ENCODE peak calls at places on chromosomes 7 and 10, in seven cellular contexts. R is hepatocyte; B is PC-3; F is WERI-Rb-1; P is astrocyte of the spinal cord; K is NT2/D1; A is naive thymus-derived CD4-positive, alpha-beta T cell. Z is an unnamed sample.

GRCh38 chr10:68992721-68993440 is 4.3 kb downstream of the KIFBP start:
- DNase-seq in R (peak), B (peak), F (no peak), P (peak), K (no peak), A (no peak), Z (no peak)

GRCh38 chr7:329691-330281 is 39.8 kb downstream of the FOXL3 start:
- DNase-seq in R (peak), B (no peak), F (no peak), P (no peak), K (no peak), A (no peak), Z (peak)

GRCh38 chr7:919114-919442 is 35.4 kb downstream of the ADAP1 start:
- DNase-seq in R (no peak), B (no peak), F (no peak), P (no peak), K (no peak), A (no peak), Z (peak)

GRCh38 chr7:68787586-68787985 is 810.7 kb upstream of the AUTS2 start:
- DNase-seq in R (no peak), B (no peak), F (no peak), P (no peak), K (peak), A (no peak), Z (no peak)

GRCh38 chr7:26468625-26469024 is 177.0 kb downstream of the SNX10 start:
- DNase-seq in R (no peak), B (no peak), F (no peak), P (no peak), K (no peak), A (no peak), Z (no peak)

GRCh38 chr10:74825371-74826141 is 844 bp upstream of the KAT6B start:
- DNase-seq in R (peak), B (peak), F (peak), P (no peak), K (no peak), A (peak), Z (peak)

GRCh38 chr7:73573276-73573675 is 5.1 kb downstream of the TBL2 start:
- DNase-seq in R (no peak), B (no peak), F (no peak), P (no peak), K (no peak), A (no peak), Z (no peak)

GRCh38 chr7:66016131-66016461 is 34.1 kb upstream of the GUSB start:
- DNase-seq in R (peak), B (peak), F (no peak), P (peak), K (no peak), A (no peak), Z (no peak)

GRCh38 chr10:81068446-81068845 is 530.7 kb downstream of the SH2D4B start:
- DNase-seq in R (no peak), B (no peak), F (no peak), P (no peak), K (no peak), A (no peak), Z (no peak)

GRCh38 chr10:18190840-18191239 is 50.6 kb downstream of the CACNB2 start:
- DNase-seq in R (no peak), B (no peak), F (no peak), P (no peak), K (no peak), A (no peak), Z (no peak)

GRCh38 chr7:129767120-129768011 is 155.8 kb downstream of the NRF1 start:
- DNase-seq in R (no peak), B (no peak), F (peak), P (no peak), K (no peak), A (no peak), Z (peak)

GRCh38 chr10:71344154-71344915 is 25.3 kb downstream of the SLC29A3 start:
- DNase-seq in R (no peak), B (no peak), F (no peak), P (no peak), K (peak), A (no peak), Z (no peak)

GRCh38 chr10:9437131-9437530 is 1382.6 kb downstream of the GATA3 start:
- DNase-seq in R (peak), B (no peak), F (no peak), P (peak), K (no peak), A (no peak), Z (no peak)

GRCh38 chr7:43513236-43513635 is 69.7 kb upstream of the STK17A start:
- DNase-seq in R (no peak), B (no peak), F (no peak), P (peak), K (no peak), A (no peak), Z (no peak)

GRCh38 chr7:3416453-3416852 is 115.4 kb downstream of the SDK1 start:
- DNase-seq in R (no peak), B (no peak), F (peak), P (no peak), K (no peak), A (no peak), Z (no peak)

GRCh38 chr7:19392246-19392645 is 247.0 kb upstream of the FERD3L start:
- DNase-seq in R (no peak), B (peak), F (no peak), P (peak), K (no peak), A (no peak), Z (no peak)

GRCh38 chr7:5296627-5297226 is 14.0 kb downstream of the SLC29A4 start:
- DNase-seq in R (peak), B (peak), F (no peak), P (no peak), K (no peak), A (peak), Z (no peak)
- H3K4me3 ChIP-seq in R (no peak), B (no peak), F (no peak), P (no peak), K (no peak), A (peak), Z (no peak)

DNA sequence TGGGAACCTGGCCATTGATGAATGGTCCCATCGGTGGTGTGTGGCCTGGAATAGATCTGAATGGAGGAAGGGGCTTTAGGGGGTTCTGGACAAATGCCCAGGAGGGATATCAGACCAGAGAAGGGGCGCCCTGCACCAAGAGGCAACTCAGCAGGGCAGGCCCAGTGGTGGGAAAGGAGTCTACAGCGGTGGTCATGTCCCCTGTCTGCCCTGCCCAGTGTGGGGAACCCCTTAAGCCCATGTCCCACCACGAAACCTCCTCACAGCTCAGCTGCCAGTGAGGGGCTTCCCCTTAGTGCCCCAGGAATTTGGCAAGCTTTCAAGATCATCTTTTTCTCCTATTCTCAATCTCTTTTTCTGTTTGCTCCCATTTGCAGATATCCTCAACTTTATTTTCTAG is 14.1 kb upstream of the CCSER2 start:
- DNase-seq in R (no peak), B (no peak), F (no peak), P (no peak), K (no peak), A (no peak), Z (no peak)
- H3K4me3 ChIP-seq in R (no peak), B (no peak), F (no peak), P (no peak), K (no peak), A (no peak), Z (no peak)

GRCh38 chr10:105921348-105921747 is 1243.2 kb downstream of the SORCS1 start:
- DNase-seq in R (no peak), B (no peak), F (no peak), P (no peak), K (no peak), A (no peak), Z (no peak)
- H3K4me3 ChIP-seq in R (no peak), B (no peak), F (no peak), P (no peak), K (no peak), A (no peak), Z (no peak)

DNA sequence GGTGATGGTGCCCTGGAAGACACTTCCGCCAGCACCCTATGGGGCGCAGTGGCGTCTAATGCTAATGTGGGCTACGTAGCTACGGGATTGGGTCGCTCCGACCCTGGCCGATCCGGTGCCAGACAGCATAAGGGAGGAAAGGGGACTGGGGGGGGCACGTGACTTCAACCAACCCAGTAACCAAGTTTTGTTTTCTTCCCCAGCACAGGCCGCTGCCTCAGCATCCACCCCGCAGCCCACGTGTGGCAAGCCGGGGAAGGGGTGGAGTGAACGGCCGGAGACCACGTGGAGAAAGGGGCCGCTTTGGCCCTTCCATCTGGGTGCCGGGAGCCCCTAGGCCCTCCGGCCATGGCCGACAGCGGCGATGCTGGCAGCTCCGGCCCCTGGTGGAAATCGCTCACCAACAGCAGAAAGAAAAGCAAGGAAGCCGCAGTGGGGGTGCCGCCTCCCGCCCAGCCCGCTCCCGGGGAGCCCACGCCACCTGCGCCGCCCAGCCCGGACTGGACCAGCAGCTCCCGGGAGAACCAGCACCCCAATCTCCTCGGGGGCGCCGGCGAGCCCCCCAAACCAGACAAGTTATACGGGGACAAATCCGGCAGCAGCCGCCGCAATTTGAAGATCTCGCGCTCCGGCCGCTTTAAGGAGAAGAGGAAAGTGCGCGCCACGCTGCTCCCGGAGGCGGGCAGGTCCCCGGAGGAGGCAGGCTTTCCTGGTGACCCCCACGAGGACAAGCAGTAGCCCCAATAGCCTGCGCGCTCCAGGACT is 2.5 kb downstream of the PRR15 start:
- DNase-seq in R (no peak), B (no peak), F (no peak), P (no peak), K (no peak), A (peak), Z (peak)
- H3K4me3 ChIP-seq in R (no peak), B (peak), F (no peak), P (peak), K (peak), A (no peak), Z (peak)

DNA sequence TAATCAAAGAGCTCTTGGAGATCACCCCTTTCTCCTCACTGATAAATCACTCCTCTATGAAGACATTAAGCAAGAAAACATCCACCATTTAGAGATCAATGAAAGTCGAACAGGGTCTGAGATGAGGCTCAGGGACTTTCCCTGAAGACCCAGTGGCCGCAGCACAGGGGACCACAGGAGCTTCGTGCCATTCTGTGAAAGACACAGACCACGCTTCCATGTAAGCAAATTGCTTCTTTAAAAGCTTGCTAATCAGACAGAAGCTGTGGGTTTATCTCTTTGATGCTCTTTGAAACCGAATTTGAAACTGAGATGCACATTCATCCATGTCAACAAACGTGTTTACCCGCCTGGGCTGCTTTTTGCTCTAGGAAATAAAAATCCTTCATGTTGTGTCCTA is 231.9 kb upstream of the PPP2R2D start:
- DNase-seq in R (no peak), B (no peak), F (no peak), P (no peak), K (no peak), A (no peak), Z (peak)
- H3K4me3 ChIP-seq in R (no peak), B (no peak), F (no peak), P (no peak), K (no peak), A (no peak), Z (no peak)

GRCh38 chr10:93542358-93542791 is 24.1 kb upstream of the FFAR4 start:
- DNase-seq in R (peak), B (peak), F (peak), P (peak), K (no peak), A (no peak), Z (no peak)
- H3K4me3 ChIP-seq in R (no peak), B (peak), F (peak), P (no peak), K (no peak), A (no peak), Z (no peak)

GRCh38 chr10:8056891-8057331 is 2.4 kb downstream of the GATA3 start:
- DNase-seq in R (no peak), B (no peak), F (no peak), P (no peak), K (no peak), A (peak), Z (no peak)
- H3K4me3 ChIP-seq in R (no peak), B (peak), F (no peak), P (peak), K (no peak), A (peak), Z (peak)